ENCODE peak calls at places on chromosomes 3 and 15, in four cellular contexts. Q, I, J and A are unnamed samples.

GRCh38 chr15:90015749-90016148 is 14.6 kb downstream of the ZNF710 start:
- DNase-seq in Q (no peak), I (peak; percentile 40), J (no peak), A (peak; percentile 21)

GRCh38 chr3:133377396-133377795 is 22.5 kb upstream of the BFSP2 start:
- DNase-seq in Q (peak; percentile 53), I (peak; percentile 50), J (no peak), A (no peak)

GRCh38 chr15:22895465-22896190 is 57.2 kb downstream of the NIPA2 start:
- DNase-seq in Q (peak; percentile 31), I (peak; percentile 96), J (no peak), A (peak; percentile 49)

GRCh38 chr3:33277193-33277882 is at the start of gene FBXL2:
- DNase-seq in Q (peak; percentile 56), I (peak; percentile 36), J (no peak), A (peak; percentile 75)

GRCh38 chr15:43808960-43809678 is 8.7 kb downstream of the HYPK start:
- DNase-seq in Q (no peak), I (no peak), J (no peak), A (no peak)

GRCh38 chr3:102069211-102069662 is 219.9 kb downstream of the NFKBIZ start:
- DNase-seq in Q (peak; percentile 61), I (peak; percentile 90), J (no peak), A (peak; percentile 67)

GRCh38 chr3:11845661-11846060 is 1.0 kb downstream of the TAMM41 start:
- DNase-seq in Q (no peak), I (no peak), J (no peak), A (no peak)

GRCh38 chr3:123870033-123870432 is 14.1 kb downstream of the MYLK start:
- DNase-seq in Q (no peak), I (peak; percentile 68), J (no peak), A (peak; percentile 40)

GRCh38 chr3:184336484-184337230 is 743 bp upstream of the FAM131A start:
- DNase-seq in Q (no peak), I (peak; percentile 53), J (no peak), A (no peak)

GRCh38 chr3:66472313-66473134 is 28.3 kb downstream of the LRIG1 start:
- DNase-seq in Q (peak; percentile 72), I (peak; percentile 98), J (no peak), A (peak; percentile 5)

GRCh38 chr3:196193037-196193737 is 18.0 kb downstream of the ZDHHC19 start:
- DNase-seq in Q (no peak), I (no peak), J (no peak), A (no peak)

GRCh38 chr3:174099724-174100123 is 702.2 kb downstream of the NLGN1 start:
- DNase-seq in Q (no peak), I (no peak), J (no peak), A (no peak)

GRCh38 chr3:168024537-168024941 is 71.2 kb downstream of the GOLIM4 start:
- DNase-seq in Q (peak; percentile 71), I (peak; percentile 34), J (no peak), A (peak; percentile 14)

GRCh38 chr3:150764607-150765366 is 1.8 kb upstream of the SIAH2 start:
- DNase-seq in Q (no peak), I (no peak), J (no peak), A (no peak)

GRCh38 chr3:177358968-177359600 is 161.8 kb upstream of the TBL1XR1 start:
- DNase-seq in Q (no peak), I (peak; percentile 46), J (no peak), A (peak; percentile 30)

GRCh38 chr3:17033516-17034168 is 148.9 kb downstream of the PLCL2 start:
- DNase-seq in Q (no peak), I (no peak), J (no peak), A (no peak)

GRCh38 chr3:13026534-13026933 is 46.7 kb downstream of the IQSEC1 start:
- DNase-seq in Q (no peak), I (no peak), J (no peak), A (no peak)

GRCh38 chr3:123026551-123027291 is 842 bp downstream of the SEMA5B start:
- DNase-seq in Q (no peak), I (no peak), J (no peak), A (no peak)

GRCh38 chr15:80778621-80778963 is 578 bp upstream of the CEMIP start:
- DNase-seq in Q (no peak), I (no peak), J (no peak), A (no peak)

GRCh38 chr15:33022629-33023028 is 171.9 kb downstream of the FMN1 start:
- DNase-seq in Q (peak; percentile 59), I (peak; percentile 80), J (no peak), A (peak; percentile 75)

GRCh38 chr15:42018306-42019224 is 2.3 kb downstream of the PLA2G4E start:
- DNase-seq in Q (no peak), I (no peak), J (no peak), A (no peak)

GRCh38 chr3:38004415-38005075 is 14.0 kb downstream of the VILL start:
- DNase-seq in Q (peak; percentile 57), I (peak; percentile 75), J (no peak), A (peak; percentile 43)

GRCh38 chr15:67003586-67003985 is 61.8 kb upstream of the SMAD3 start:
- DNase-seq in Q (no peak), I (peak; percentile 54), J (peak; percentile 19), A (peak; percentile 52)

GRCh38 chr3:110479676-110480075 is 591.9 kb upstream of the NECTIN3 start:
- DNase-seq in Q (no peak), I (no peak), J (no peak), A (no peak)

GRCh38 chr3:72727207-72727606 is 121.0 kb downstream of the SHQ1 start:
- DNase-seq in Q (no peak), I (no peak), J (no peak), A (no peak)

GRCh38 chr3:137709011-137709601 is 55.0 kb upstream of the SOX14 start:
- DNase-seq in Q (peak; percentile 1), I (peak; percentile 17), J (no peak), A (no peak)

GRCh38 chr3:188706599-188706998 is 465.2 kb upstream of the TPRG1 start:
- DNase-seq in Q (no peak), I (no peak), J (no peak), A (no peak)

GRCh38 chr3:125151437-125151806 is 61.1 kb downstream of the SLC12A8 start:
- DNase-seq in Q (no peak), I (no peak), J (no peak), A (no peak)

GRCh38 chr15:60655252-60655651 is 176.3 kb upstream of the ICE2 start:
- DNase-seq in Q (no peak), I (no peak), J (no peak), A (no peak)

GRCh38 chr3:72347819-72348319 is 500.4 kb downstream of the SHQ1 start:
- DNase-seq in Q (peak; percentile 70), I (peak; percentile 80), J (no peak), A (peak; percentile 98)

GRCh38 chr3:190862209-190863118 is at the start of gene GMNC:
- DNase-seq in Q (peak; percentile 76), I (peak; percentile 80), J (peak; percentile 93), A (peak; percentile 75)

GRCh38 chr3:80331768-80332167 is 564.0 kb upstream of the ROBO1 start:
- DNase-seq in Q (no peak), I (no peak), J (peak; percentile 60), A (no peak)

GRCh38 chr3:162354343-162354742 is 857.7 kb downstream of the OTOL1 start:
- DNase-seq in Q (no peak), I (no peak), J (no peak), A (no peak)

GRCh38 chr3:57793737-57794187 is 37.7 kb downstream of the SLMAP start:
- DNase-seq in Q (no peak), I (no peak), J (no peak), A (peak; percentile 6)

GRCh38 chr3:43194490-43195115 is 88.7 kb upstream of the POMGNT2 start:
- DNase-seq in Q (peak; percentile 20), I (peak; percentile 6), J (no peak), A (no peak)

GRCh38 chr3:113552851-113553250 is 20.5 kb downstream of the SIDT1 start:
- DNase-seq in Q (no peak), I (peak; percentile 21), J (no peak), A (no peak)

GRCh38 chr15:72135719-72136118 is 17.5 kb downstream of the SENP8 start:
- DNase-seq in Q (no peak), I (no peak), J (no peak), A (peak; percentile 42)

GRCh38 chr3:14780927-14781507 is 37.7 kb upstream of the FGD5 start:
- DNase-seq in Q (peak; percentile 31), I (peak; percentile 48), J (no peak), A (peak; percentile 22)

GRCh38 chr15:85755471-85755870 is 39.3 kb downstream of the KLHL25 start:
- DNase-seq in Q (no peak), I (no peak), J (no peak), A (no peak)

GRCh38 chr15:80764535-80764934 is 14.6 kb upstream of the CEMIP start:
- DNase-seq in Q (no peak), I (no peak), J (no peak), A (no peak)

GRCh38 chr3:127547761-127548605 is 42.5 kb downstream of the TPRA1 start:
- DNase-seq in Q (peak; percentile 26), I (peak; percentile 12), J (no peak), A (peak; percentile 82)

GRCh38 chr3:127545711-127546457 is 44.6 kb downstream of the TPRA1 start:
- DNase-seq in Q (no peak), I (no peak), J (no peak), A (no peak)

GRCh38 chr3:127544806-127545545 is 45.6 kb downstream of the TPRA1 start:
- DNase-seq in Q (no peak), I (no peak), J (no peak), A (no peak)

GRCh38 chr3:127546517-127546916 is 44.0 kb downstream of the TPRA1 start:
- DNase-seq in Q (no peak), I (no peak), J (no peak), A (no peak)

GRCh38 chr3:127546970-127547733 is 43.4 kb downstream of the TPRA1 start:
- DNase-seq in Q (no peak), I (no peak), J (no peak), A (no peak)
- H3K4me3 ChIP-seq in Q (peak overlapping the region; percentile 61), I (peak overlapping the region; percentile 43), J (peak overlapping the region; percentile 60), A (no peak overlapping the region)

GRCh38 chr3:27715454-27715806 is 6.7 kb downstream of the EOMES start:
- DNase-seq in Q (no peak), I (no peak), J (no peak), A (no peak)
- H3K27me3 ChIP-seq in Q (peaks cover 80% of the 10 kb centered on the region), I (peaks cover 19% of the 10 kb centered on the region), J (peaks cover 42% of the 10 kb centered on the region), A (no peaks in the 10 kb centered on the region)

GRCh38 chr15:37788767-37789391 is 145.6 kb upstream of the TMCO5A start:
- DNase-seq in Q (no peak), I (no peak), J (no peak), A (no peak)
- H3K36me3 ChIP-seq in Q (no peaks in the 10 kb centered on the region), I (no peaks in the 10 kb centered on the region), J (no peaks in the 10 kb centered on the region), A (no peaks in the 10 kb centered on the region)

GRCh38 chr3:156530969-156531368 is 23.9 kb downstream of the SSR3 start:
- DNase-seq in Q (no peak), I (no peak), J (no peak), A (no peak)

GRCh38 chr3:156533205-156533604 is 21.7 kb downstream of the SSR3 start:
- DNase-seq in Q (peak; percentile 54), I (no peak), J (no peak), A (no peak)

GRCh38 chr3:156535162-156535627 is 19.7 kb downstream of the SSR3 start:
- DNase-seq in Q (peak; percentile 99), I (peak; percentile 96), J (no peak), A (peak; percentile 92)

GRCh38 chr3:156535798-156536197 is 19.1 kb downstream of the SSR3 start:
- DNase-seq in Q (no peak), I (no peak), J (no peak), A (no peak)

GRCh38 chr3:156532730-156533129 is 22.2 kb downstream of the SSR3 start:
- DNase-seq in Q (no peak), I (no peak), J (no peak), A (no peak)
- H3K4me3 ChIP-seq in Q (no peak overlapping the region), I (no peak overlapping the region), J (no peak overlapping the region), A (no peak overlapping the region)